ENCODE peak calls at places on chromosomes 4 and X, in eight cellular contexts. One of them, this sample, is unnamed.

GRCh38 chr4:36508390-36508789 is 227.0 kb downstream of the DTHD1 start:
- DNase-seq in IMR-90: no peak
- DNase-seq in cardiac muscle cell: no peak
- DNase-seq in astrocyte of the spinal cord: no peak
- DNase-seq in brain microvascular endothelial cell: no peak
- DNase-seq in fibroblast of mammary gland: no peak
- DNase-seq in hepatocyte: no peak
- DNase-seq in Caco-2: no peak
- DNase-seq in this sample: no peak

GRCh38 chr4:140116442-140117104 is 37.4 kb downstream of the MAML3 start:
- DNase-seq in brain microvascular endothelial cell: no peak
- DNase-seq in cardiac muscle cell: no peak
- DNase-seq in IMR-90: peak
- DNase-seq in astrocyte of the spinal cord: no peak
- DNase-seq in fibroblast of mammary gland: no peak
- DNase-seq in hepatocyte: no peak
- DNase-seq in Caco-2: no peak
- DNase-seq in this sample: peak

GRCh38 chrX:64093761-64094160 is 111.7 kb downstream of the AMER1 start:
- DNase-seq in fibroblast of mammary gland: peak
- DNase-seq in hepatocyte: no peak
- DNase-seq in brain microvascular endothelial cell: peak
- DNase-seq in astrocyte of the spinal cord: no peak
- DNase-seq in Caco-2: no peak
- DNase-seq in cardiac muscle cell: peak
- DNase-seq in IMR-90: peak
- DNase-seq in this sample: peak

GRCh38 chr4:39978378-39978775 is 666 bp upstream of the PDS5A start:
- DNase-seq in IMR-90: no peak
- DNase-seq in Caco-2: no peak
- DNase-seq in cardiac muscle cell: no peak
- DNase-seq in fibroblast of mammary gland: no peak
- DNase-seq in hepatocyte: no peak
- DNase-seq in brain microvascular endothelial cell: no peak
- DNase-seq in astrocyte of the spinal cord: no peak
- DNase-seq in this sample: no peak

GRCh38 chr4:78137538-78137937 is 80.4 kb downstream of the FRAS1 start:
- DNase-seq in IMR-90: no peak
- DNase-seq in Caco-2: no peak
- DNase-seq in brain microvascular endothelial cell: no peak
- DNase-seq in fibroblast of mammary gland: peak
- DNase-seq in astrocyte of the spinal cord: no peak
- DNase-seq in cardiac muscle cell: no peak
- DNase-seq in hepatocyte: no peak
- DNase-seq in this sample: no peak

GRCh38 chrX:12701625-12702024 is 89.6 kb upstream of the PRPS2 start:
- DNase-seq in hepatocyte: peak
- DNase-seq in astrocyte of the spinal cord: peak
- DNase-seq in cardiac muscle cell: peak
- DNase-seq in fibroblast of mammary gland: peak
- DNase-seq in Caco-2: peak
- DNase-seq in brain microvascular endothelial cell: peak
- DNase-seq in IMR-90: peak
- DNase-seq in this sample: peak

GRCh38 chr4:144356941-144357381 is 216.4 kb upstream of the GYPA start:
- DNase-seq in cardiac muscle cell: no peak
- DNase-seq in brain microvascular endothelial cell: peak
- DNase-seq in Caco-2: no peak
- DNase-seq in astrocyte of the spinal cord: no peak
- DNase-seq in hepatocyte: peak
- DNase-seq in fibroblast of mammary gland: no peak
- DNase-seq in IMR-90: no peak
- DNase-seq in this sample: no peak

GRCh38 chrX:146396409-146396808 is 413.2 kb upstream of the CXorf51B start:
- DNase-seq in Caco-2: no peak
- DNase-seq in astrocyte of the spinal cord: no peak
- DNase-seq in hepatocyte: no peak
- DNase-seq in brain microvascular endothelial cell: no peak
- DNase-seq in cardiac muscle cell: peak
- DNase-seq in IMR-90: no peak
- DNase-seq in fibroblast of mammary gland: no peak
- DNase-seq in this sample: no peak

GRCh38 chr4:128686032-128686465 is 123.5 kb upstream of the JADE1 start:
- DNase-seq in cardiac muscle cell: no peak
- DNase-seq in Caco-2: peak
- DNase-seq in astrocyte of the spinal cord: no peak
- DNase-seq in IMR-90: peak
- DNase-seq in fibroblast of mammary gland: no peak
- DNase-seq in brain microvascular endothelial cell: peak
- DNase-seq in hepatocyte: no peak
- DNase-seq in this sample: peak

GRCh38 chr4:150415213-150415612 is 166.7 kb upstream of the MAB21L2 start:
- DNase-seq in brain microvascular endothelial cell: no peak
- DNase-seq in Caco-2: no peak
- DNase-seq in hepatocyte: no peak
- DNase-seq in fibroblast of mammary gland: no peak
- DNase-seq in astrocyte of the spinal cord: no peak
- DNase-seq in cardiac muscle cell: no peak
- DNase-seq in IMR-90: peak
- DNase-seq in this sample: no peak

GRCh38 chrX:115650916-115651315 is 89.9 kb downstream of the PLS3 start:
- DNase-seq in Caco-2: no peak
- DNase-seq in brain microvascular endothelial cell: peak
- DNase-seq in hepatocyte: peak
- DNase-seq in cardiac muscle cell: peak
- DNase-seq in astrocyte of the spinal cord: peak
- DNase-seq in fibroblast of mammary gland: peak
- DNase-seq in IMR-90: peak
- DNase-seq in this sample: peak

GRCh38 chr4:161595230-161595771 is 568.5 kb downstream of the FSTL5 start:
- DNase-seq in cardiac muscle cell: no peak
- DNase-seq in IMR-90: no peak
- DNase-seq in brain microvascular endothelial cell: no peak
- DNase-seq in fibroblast of mammary gland: no peak
- DNase-seq in hepatocyte: no peak
- DNase-seq in astrocyte of the spinal cord: no peak
- DNase-seq in Caco-2: no peak
- DNase-seq in this sample: no peak

GRCh38 chrX:70025464-70025863 is 24.3 kb downstream of the AWAT2 start:
- DNase-seq in cardiac muscle cell: no peak
- DNase-seq in fibroblast of mammary gland: peak
- DNase-seq in astrocyte of the spinal cord: peak
- DNase-seq in hepatocyte: no peak
- DNase-seq in brain microvascular endothelial cell: no peak
- DNase-seq in Caco-2: no peak
- DNase-seq in IMR-90: peak
- DNase-seq in this sample: peak

GRCh38 chr4:132059227-132059626 is 1089.9 kb upstream of the PCDH10 start:
- DNase-seq in cardiac muscle cell: no peak
- DNase-seq in IMR-90: no peak
- DNase-seq in Caco-2: no peak
- DNase-seq in fibroblast of mammary gland: no peak
- DNase-seq in astrocyte of the spinal cord: no peak
- DNase-seq in hepatocyte: no peak
- DNase-seq in brain microvascular endothelial cell: no peak
- DNase-seq in this sample: no peak

GRCh38 chr4:75729836-75730235 is 5.5 kb downstream of the USO1 start:
- DNase-seq in hepatocyte: no peak
- DNase-seq in brain microvascular endothelial cell: no peak
- DNase-seq in astrocyte of the spinal cord: no peak
- DNase-seq in Caco-2: no peak
- DNase-seq in IMR-90: no peak
- DNase-seq in cardiac muscle cell: no peak
- DNase-seq in fibroblast of mammary gland: no peak
- DNase-seq in this sample: no peak

GRCh38 chrX:134396174-134396573 is 63.8 kb upstream of the HPRT1 start:
- DNase-seq in fibroblast of mammary gland: peak
- DNase-seq in brain microvascular endothelial cell: no peak
- DNase-seq in hepatocyte: no peak
- DNase-seq in astrocyte of the spinal cord: no peak
- DNase-seq in IMR-90: peak
- DNase-seq in cardiac muscle cell: peak
- DNase-seq in Caco-2: no peak
- DNase-seq in this sample: peak

GRCh38 chr4:150248181-150248580 is 169.9 kb downstream of the DCLK2 start:
- DNase-seq in IMR-90: peak
- DNase-seq in Caco-2: no peak
- DNase-seq in brain microvascular endothelial cell: no peak
- DNase-seq in astrocyte of the spinal cord: no peak
- DNase-seq in hepatocyte: no peak
- DNase-seq in fibroblast of mammary gland: no peak
- DNase-seq in cardiac muscle cell: no peak
- DNase-seq in this sample: no peak

GRCh38 chr4:11480683-11481082 is 52.0 kb upstream of the HS3ST1 start:
- DNase-seq in cardiac muscle cell: no peak
- DNase-seq in IMR-90: peak
- DNase-seq in astrocyte of the spinal cord: peak
- DNase-seq in brain microvascular endothelial cell: no peak
- DNase-seq in fibroblast of mammary gland: no peak
- DNase-seq in Caco-2: no peak
- DNase-seq in hepatocyte: no peak
- DNase-seq in this sample: peak

GRCh38 chr4:23305026-23305425 is 584.8 kb downstream of the PPARGC1A start:
- DNase-seq in IMR-90: no peak
- DNase-seq in Caco-2: no peak
- DNase-seq in hepatocyte: no peak
- DNase-seq in astrocyte of the spinal cord: peak
- DNase-seq in cardiac muscle cell: no peak
- DNase-seq in brain microvascular endothelial cell: no peak
- DNase-seq in fibroblast of mammary gland: peak
- DNase-seq in this sample: no peak

GRCh38 chr4:8314691-8315255 is 45.2 kb downstream of the HTRA3 start:
- DNase-seq in brain microvascular endothelial cell: no peak
- DNase-seq in cardiac muscle cell: no peak
- DNase-seq in astrocyte of the spinal cord: no peak
- DNase-seq in Caco-2: peak
- DNase-seq in fibroblast of mammary gland: no peak
- DNase-seq in hepatocyte: no peak
- DNase-seq in IMR-90: no peak
- DNase-seq in this sample: no peak

GRCh38 chrX:134688181-134688580 is 29.9 kb upstream of the PLAC1 start:
- DNase-seq in hepatocyte: no peak
- DNase-seq in Caco-2: no peak
- DNase-seq in astrocyte of the spinal cord: peak
- DNase-seq in brain microvascular endothelial cell: no peak
- DNase-seq in IMR-90: no peak
- DNase-seq in cardiac muscle cell: no peak
- DNase-seq in fibroblast of mammary gland: peak
- DNase-seq in this sample: no peak

GRCh38 chr4:81214518-81215218 is 354 bp downstream of the PRKG2 start:
- DNase-seq in astrocyte of the spinal cord: peak
- DNase-seq in Caco-2: no peak
- DNase-seq in cardiac muscle cell: peak
- DNase-seq in IMR-90: peak
- DNase-seq in fibroblast of mammary gland: peak
- DNase-seq in brain microvascular endothelial cell: peak
- DNase-seq in hepatocyte: peak
- DNase-seq in this sample: peak

GRCh38 chr4:167176723-167177367 is 57.4 kb downstream of the SPOCK3 start:
- DNase-seq in hepatocyte: peak
- DNase-seq in brain microvascular endothelial cell: no peak
- DNase-seq in cardiac muscle cell: peak
- DNase-seq in IMR-90: no peak
- DNase-seq in fibroblast of mammary gland: no peak
- DNase-seq in astrocyte of the spinal cord: no peak
- DNase-seq in Caco-2: no peak
- DNase-seq in this sample: no peak

GRCh38 chr4:107647591-107647990 is 72.4 kb downstream of the PAPSS1 start:
- DNase-seq in astrocyte of the spinal cord: peak
- DNase-seq in hepatocyte: no peak
- DNase-seq in cardiac muscle cell: no peak
- DNase-seq in fibroblast of mammary gland: peak
- DNase-seq in IMR-90: peak
- DNase-seq in Caco-2: no peak
- DNase-seq in brain microvascular endothelial cell: no peak
- DNase-seq in this sample: no peak

GRCh38 chr4:160009656-160010493 is 907.0 kb downstream of the RAPGEF2 start:
- DNase-seq in IMR-90: no peak
- DNase-seq in fibroblast of mammary gland: no peak
- DNase-seq in brain microvascular endothelial cell: no peak
- DNase-seq in hepatocyte: no peak
- DNase-seq in Caco-2: no peak
- DNase-seq in cardiac muscle cell: no peak
- DNase-seq in astrocyte of the spinal cord: no peak
- DNase-seq in this sample: no peak

GRCh38 chr4:114417214-114417613 is 181.4 kb upstream of the UGT8 start:
- DNase-seq in brain microvascular endothelial cell: no peak
- DNase-seq in fibroblast of mammary gland: no peak
- DNase-seq in cardiac muscle cell: no peak
- DNase-seq in hepatocyte: peak
- DNase-seq in Caco-2: no peak
- DNase-seq in IMR-90: no peak
- DNase-seq in astrocyte of the spinal cord: no peak
- DNase-seq in this sample: no peak
- TF ChIP-seq CTCF in brain microvascular endothelial cell: peak
- TF ChIP-seq CTCF in fibroblast of mammary gland: no peak
- TF ChIP-seq CTCF in cardiac muscle cell: no peak
- TF ChIP-seq CTCF in hepatocyte: peak
- TF ChIP-seq CTCF in Caco-2: no peak
- TF ChIP-seq CTCF in IMR-90: no peak
- TF ChIP-seq CTCF in astrocyte of the spinal cord: peak
- TF ChIP-seq CTCF in this sample: no peak

GRCh38 chrX:16807976-16808542 is 21.8 kb downstream of the TXLNG start:
- DNase-seq in brain microvascular endothelial cell: peak
- DNase-seq in astrocyte of the spinal cord: peak
- DNase-seq in Caco-2: no peak
- DNase-seq in IMR-90: peak
- DNase-seq in hepatocyte: peak
- DNase-seq in fibroblast of mammary gland: peak
- DNase-seq in cardiac muscle cell: no peak
- DNase-seq in this sample: peak
- H3K4me3 ChIP-seq in brain microvascular endothelial cell: peak
- H3K4me3 ChIP-seq in astrocyte of the spinal cord: peak
- H3K4me3 ChIP-seq in Caco-2: peak
- H3K4me3 ChIP-seq in IMR-90: peak
- H3K4me3 ChIP-seq in hepatocyte: no peak
- H3K4me3 ChIP-seq in fibroblast of mammary gland: peak
- H3K4me3 ChIP-seq in cardiac muscle cell: no peak
- H3K4me3 ChIP-seq in this sample: peak

DNA sequence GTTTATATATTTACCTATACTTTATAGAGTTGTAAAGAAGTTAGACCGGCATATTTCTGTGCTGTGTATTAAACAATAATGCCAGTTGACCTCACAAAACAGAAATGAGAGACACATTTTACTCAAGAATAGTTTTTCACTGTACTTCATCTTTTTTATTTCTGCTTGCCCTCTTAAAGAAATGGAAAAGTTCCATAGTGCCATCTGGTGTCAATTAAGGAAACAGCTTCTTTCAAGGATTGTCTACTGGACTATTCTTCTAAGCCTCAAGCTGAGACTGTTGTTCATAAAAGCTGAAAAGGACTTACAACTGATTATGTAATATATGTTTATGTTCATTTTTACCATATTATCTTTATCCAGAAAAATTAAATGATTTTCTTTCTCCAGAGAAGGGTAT is 1523.8 kb downstream of the ARAP2 start:
- DNase-seq in hepatocyte: peak
- DNase-seq in brain microvascular endothelial cell: no peak
- DNase-seq in cardiac muscle cell: peak
- DNase-seq in Caco-2: no peak
- DNase-seq in IMR-90: peak
- DNase-seq in astrocyte of the spinal cord: peak
- DNase-seq in fibroblast of mammary gland: peak
- DNase-seq in this sample: peak
- TF ChIP-seq CTCF in hepatocyte: peak
- TF ChIP-seq CTCF in brain microvascular endothelial cell: peak
- TF ChIP-seq CTCF in cardiac muscle cell: peak
- TF ChIP-seq CTCF in Caco-2: peak
- TF ChIP-seq CTCF in IMR-90: peak
- TF ChIP-seq CTCF in astrocyte of the spinal cord: peak
- TF ChIP-seq CTCF in fibroblast of mammary gland: peak
- TF ChIP-seq CTCF in this sample: peak

GRCh38 chr4:174136013-174136412 is 147.5 kb downstream of the FBXO8 start:
- DNase-seq in Caco-2: no peak
- DNase-seq in cardiac muscle cell: peak
- DNase-seq in brain microvascular endothelial cell: no peak
- DNase-seq in hepatocyte: peak
- DNase-seq in IMR-90: no peak
- DNase-seq in fibroblast of mammary gland: peak
- DNase-seq in astrocyte of the spinal cord: peak
- DNase-seq in this sample: peak
- H3K4me3 ChIP-seq in Caco-2: no peak
- H3K4me3 ChIP-seq in cardiac muscle cell: no peak
- H3K4me3 ChIP-seq in brain microvascular endothelial cell: no peak
- H3K4me3 ChIP-seq in hepatocyte: no peak
- H3K4me3 ChIP-seq in IMR-90: no peak
- H3K4me3 ChIP-seq in fibroblast of mammary gland: peak
- H3K4me3 ChIP-seq in astrocyte of the spinal cord: peak
- H3K4me3 ChIP-seq in this sample: no peak

This sample was measured in cardiac fibroblast.